ENCODE peak calls at places on chromosomes 16 and 17, in four cellular contexts. Z is HepG2, Y is GM12878, X is K562. I is an unnamed sample.
A peak's percentile ranks its signal among the peaks of the same experiment; 100 is the strongest.

GRCh38 chr17:40526668-40527067 is 25.2 kb upstream of the TNS4 start:
- DNase-seq in Z (no peak), Y (no peak), X (no peak), I (no peak)

GRCh38 chr17:48593840-48594411 is 347 bp upstream of the HOXB5 start:
- DNase-seq in Z (peak; percentile 31), Y (no peak), X (peak; percentile 87), I (peak; percentile 51)

GRCh38 chr16:83392743-83393142 is 415.0 kb upstream of the HSBP1 start:
- DNase-seq in Y (no peak), Z (no peak), X (no peak), I (no peak)

GRCh38 chr16:55569025-55569424 is 2.5 kb downstream of the CAPNS2 start:
- DNase-seq in Z (no peak), X (no peak), Y (no peak), I (no peak)

GRCh38 chr17:21302711-21303425 is 18.4 kb downstream of the MAP2K3 start:
- DNase-seq in Z (no peak), X (no peak), Y (no peak), I (no peak)

GRCh38 chr16:67165121-67166034 is 833 bp downstream of the HSF4 start:
- DNase-seq in X (no peak), Y (no peak), Z (no peak), I (peak; percentile 72)

GRCh38 chr16:67104061-67104460 is 5.7 kb upstream of the PHAF1 start:
- DNase-seq in Z (peak; percentile 68), Y (no peak), X (peak; percentile 41), I (no peak)

GRCh38 chr16:15604460-15605390 is 38.2 kb downstream of the MARF1 start:
- DNase-seq in X (no peak), Z (no peak), Y (no peak), I (no peak)

GRCh38 chr17:47882695-47883588 is 13.1 kb upstream of the SP2 start:
- DNase-seq in Z (no peak), X (no peak), Y (no peak), I (no peak)

GRCh38 chr16:88453621-88454314 is 688 bp downstream of the ZFPM1 start:
- DNase-seq in Z (no peak), Y (no peak), X (no peak), I (no peak)

GRCh38 chr16:88452485-88453216 is 429 bp upstream of the ZFPM1 start:
- DNase-seq in Y (peak; percentile 67), Z (peak; percentile 92), X (peak; percentile 98), I (peak; percentile 99)

GRCh38 chr16:88453217-88453531 is at the start of gene ZFPM1:
- DNase-seq in Y (no peak), Z (no peak), X (no peak), I (no peak)

GRCh38 chr16:88449267-88449561 is 3.9 kb upstream of the ZFPM1 start:
- DNase-seq in Z (no peak), Y (no peak), X (no peak), I (no peak)

GRCh38 chr16:88451586-88452484 is 1.2 kb upstream of the ZFPM1 start:
- DNase-seq in X (no peak), Z (peak; percentile 24), Y (no peak), I (no peak)
- TF ChIP-seq HDAC2 in X (no peak), Z (no peak), Y (no peak), I (no peak)

GRCh38 chr17:32943647-32944191 is 15.8 kb downstream of the TMEM98 start:
- DNase-seq in Z (peak; percentile 58), Y (no peak), X (no peak), I (no peak)

GRCh38 chr17:32944248-32945020 is 16.5 kb downstream of the TMEM98 start:
- DNase-seq in Y (no peak), X (no peak), Z (no peak), I (no peak)

GRCh38 chr17:32943206-32943605 is 15.3 kb downstream of the TMEM98 start:
- DNase-seq in Y (no peak), Z (no peak), X (no peak), I (no peak)

GRCh38 chr17:32941419-32942032 is 13.6 kb downstream of the TMEM98 start:
- DNase-seq in Y (no peak), X (no peak), Z (no peak), I (no peak)

DNA sequence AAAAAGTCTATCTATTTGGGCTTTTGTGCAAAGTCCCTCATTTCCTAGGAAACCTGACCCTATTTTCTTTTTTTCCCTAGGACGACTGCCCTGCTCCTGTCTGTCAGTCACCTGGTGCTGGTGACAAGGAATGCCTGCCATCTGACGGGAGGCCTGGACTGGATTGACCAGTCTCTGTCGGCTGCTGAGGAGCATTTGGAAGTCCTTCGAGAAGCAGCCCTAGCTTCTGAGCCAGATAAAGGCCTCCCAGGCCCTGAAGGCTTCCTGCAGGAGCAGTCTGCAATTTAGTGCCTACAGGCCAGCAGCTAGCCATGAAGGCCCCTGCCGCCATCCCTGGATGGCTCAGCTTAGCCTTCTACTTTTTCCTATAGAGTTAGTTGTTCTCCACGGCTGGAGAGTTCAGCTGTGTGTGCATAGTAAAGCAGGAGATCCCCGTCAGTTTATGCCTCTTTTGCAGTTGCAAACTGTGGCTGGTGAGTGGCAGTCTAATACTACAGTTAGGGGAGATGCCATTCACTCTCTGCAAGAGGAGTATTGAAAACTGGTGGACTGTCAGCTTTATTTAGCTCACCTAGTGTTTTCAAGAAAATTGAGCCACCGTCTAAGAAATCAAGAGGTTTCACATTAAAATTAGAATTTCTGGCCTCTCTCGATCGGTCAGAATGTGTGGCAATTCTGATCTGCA is 12.9 kb downstream of the TMEM98 start:
- DNase-seq in X (no peak), Y (no peak), Z (no peak), I (no peak)
- H2AFZ ChIP-seq in X (no peak overlapping the region), Y (no peak overlapping the region), Z (no peak overlapping the region), I (no peak overlapping the region)

GRCh38 chr16:1696863-1697262 is 9.1 kb upstream of the MAPK8IP3 start:
- DNase-seq in Z (no peak), X (no peak), Y (no peak), I (no peak)

GRCh38 chr16:1700246-1700645 is 5.7 kb upstream of the MAPK8IP3 start:
- DNase-seq in Z (no peak), Y (no peak), X (no peak), I (no peak)

GRCh38 chr16:1705688-1706385 is at the start of gene MAPK8IP3:
- DNase-seq in Z (peak; percentile 74), X (peak; percentile 97), Y (peak; percentile 43), I (peak; percentile 99)

GRCh38 chr16:1698680-1699079 is 7.3 kb upstream of the MAPK8IP3 start:
- DNase-seq in X (no peak), Y (no peak), Z (no peak), I (no peak)

DNA sequence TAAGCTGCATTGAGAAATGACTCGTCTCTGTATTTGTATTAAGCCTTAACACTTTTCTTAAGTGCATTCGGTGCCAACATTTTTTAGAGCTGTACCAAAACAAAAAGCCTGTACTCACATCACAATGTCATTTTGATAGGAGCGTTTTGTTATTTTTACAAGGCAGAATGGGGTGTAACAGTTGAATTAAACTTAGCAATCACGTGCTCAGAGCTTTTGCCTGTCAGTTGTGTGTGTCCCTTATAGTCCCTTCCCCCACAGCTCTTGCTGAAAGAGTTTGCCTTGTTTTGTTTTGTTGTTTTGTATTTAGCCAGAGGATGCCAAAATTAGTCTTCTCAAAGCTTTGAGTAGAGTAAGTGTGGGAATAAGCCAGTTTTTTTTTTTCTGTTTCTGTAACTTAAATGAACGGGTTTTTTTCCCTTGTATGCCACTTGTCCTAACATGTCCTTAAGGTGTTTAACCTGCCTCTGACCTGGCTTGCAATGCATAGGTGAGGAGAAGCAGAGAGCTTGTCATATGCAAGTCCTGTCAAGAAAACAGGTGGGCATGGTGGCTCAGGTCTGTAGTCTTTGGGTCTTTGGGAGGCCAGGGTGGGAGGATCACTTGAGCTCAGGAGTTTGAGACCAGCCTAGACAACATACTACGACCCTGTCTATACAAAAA is 4.6 kb upstream of the MAPK8IP3 start:
- DNase-seq in Z (no peak), Y (no peak), X (no peak), I (no peak)
- TF ChIP-seq SIN3A in Z (no peak), Y (no peak), X (no peak), I (no peak)

GRCh38 chr16:81831722-81832126 is 52.6 kb downstream of the PLCG2 start:
- DNase-seq in X (peak; percentile 38), Z (no peak), Y (peak; percentile 82), I (no peak)
- TF ChIP-seq HDAC2 in X (no peak), Z (no peak), Y (no peak), I (no peak)

DNA sequence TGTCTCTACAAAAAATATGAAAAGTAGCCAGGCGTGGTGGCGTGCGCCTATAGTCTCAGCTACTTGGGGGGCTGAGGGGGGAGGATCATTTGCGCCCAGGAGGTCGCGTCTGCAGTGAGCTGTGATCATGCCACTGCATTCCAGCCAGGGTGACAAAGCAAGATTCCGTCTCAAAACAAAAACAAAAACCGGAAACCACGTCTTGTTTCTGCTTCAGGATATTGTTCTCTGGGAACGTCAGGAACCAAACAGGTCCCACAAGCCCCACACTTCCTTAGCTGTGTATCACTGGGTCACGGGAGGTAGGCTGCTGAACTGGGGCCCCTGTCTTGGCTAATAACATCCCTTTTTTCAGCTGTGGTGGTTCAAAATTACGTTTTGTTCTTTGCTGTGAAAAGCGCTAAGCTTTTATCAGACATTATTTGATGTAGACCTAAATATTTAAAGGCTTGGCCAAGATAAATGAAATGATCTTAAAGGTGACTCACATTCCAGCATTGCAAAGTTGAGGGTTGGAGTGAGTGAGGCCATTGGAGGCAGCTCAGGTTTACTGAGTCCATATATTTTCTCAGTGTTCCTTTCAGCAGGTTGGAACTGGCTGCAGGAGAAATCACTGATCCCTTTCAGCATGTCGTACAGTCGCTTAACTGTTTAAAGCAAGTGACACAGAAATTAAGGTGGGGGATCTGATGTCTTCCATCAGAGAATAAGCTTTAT is 16.4 kb upstream of the SEC14L1 start:
- DNase-seq in Y (no peak), X (peak; percentile 37), Z (no peak), I (no peak)
- H2AFZ ChIP-seq in Y (no peak overlapping the region), X (peak overlapping the region; percentile 91), Z (no peak overlapping the region), I (no peak overlapping the region)

I was measured in H1.